ENCODE peak calls at places on chromosomes 3 and 15, in seven cellular contexts. C is A549, I is AG10803, L is bronchial epithelial cell, B is heart left ventricle, S is thoracic aorta, X is GM13976. T is an unnamed sample.

GRCh38 chr15:59174846-59175831 is 31.5 kb upstream of the LDHAL6B start:
- DNase-seq in C (peak), I (peak), L (peak), B (no peak), S (no peak), X (peak), T (no peak)

GRCh38 chr3:58388550-58389061 is 45.0 kb downstream of the PDHB start:
- DNase-seq in C (no peak), I (peak), L (no peak), B (no peak), S (no peak), X (no peak), T (no peak)

GRCh38 chr3:183485585-183485984 is 57.2 kb upstream of the MCF2L2 start:
- DNase-seq in C (no peak), I (no peak), L (no peak), B (no peak), S (no peak), X (no peak), T (no peak)

GRCh38 chr3:151877269-151877668 is 3.8 kb downstream of the SUCNR1 start:
- DNase-seq in C (no peak), I (no peak), L (no peak), B (no peak), S (no peak), X (no peak), T (no peak)

GRCh38 chr3:81758275-81758674 is 3.2 kb downstream of the GBE1 start:
- DNase-seq in C (no peak), I (peak), L (peak), B (no peak), S (peak), X (no peak), T (no peak)

GRCh38 chr3:15279671-15280402 is 52.5 kb downstream of the SH3BP5 start:
- DNase-seq in C (no peak), I (peak), L (peak), B (no peak), S (no peak), X (no peak), T (no peak)

GRCh38 chr15:37824717-37825382 is 109.6 kb upstream of the TMCO5A start:
- DNase-seq in C (peak), I (peak), L (peak), B (no peak), S (no peak), X (no peak), T (no peak)

GRCh38 chr3:101852315-101852714 is 3.0 kb downstream of the NFKBIZ start:
- DNase-seq in C (no peak), I (no peak), L (no peak), B (no peak), S (no peak), X (no peak), T (no peak)

GRCh38 chr3:55690746-55691540 is 203.8 kb upstream of the WNT5A start:
- DNase-seq in C (no peak), I (no peak), L (no peak), B (no peak), S (no peak), X (peak), T (no peak)

DNA sequence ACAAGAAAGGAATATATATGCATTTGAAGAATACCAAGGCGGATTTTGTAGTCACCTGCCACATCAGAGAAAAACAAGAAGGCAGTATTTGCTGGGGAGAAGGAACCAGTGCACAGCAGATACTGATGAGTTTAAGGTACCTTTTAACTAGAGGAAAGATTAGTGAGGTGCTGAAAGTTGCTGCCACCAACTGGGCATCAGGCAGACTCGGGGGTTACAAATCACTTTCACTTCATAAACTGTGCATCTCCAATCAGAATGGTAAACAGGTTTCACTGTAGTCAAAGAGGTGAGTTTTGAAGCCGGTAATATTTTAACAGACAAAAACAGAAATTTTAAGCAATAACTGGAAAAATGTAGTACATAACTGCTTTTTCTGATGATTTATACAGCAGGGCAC is 4.1 kb downstream of the FBN1 start:
- DNase-seq in C (no peak), I (no peak), L (peak), B (no peak), S (no peak), X (peak), T (no peak)
- TF ChIP-seq CTCF in C (no peak), I (peak), L (peak), B (peak), S (no peak), X (peak), T (no peak)

GRCh38 chr3:172752651-172753050 is 2.1 kb downstream of the ECT2 start:
- DNase-seq in C (no peak), I (no peak), L (no peak), B (no peak), S (no peak), X (no peak), T (no peak)
- TF ChIP-seq CTCF in C (no peak), I (no peak), L (no peak), B (no peak), S (no peak), X (no peak), T (no peak)

GRCh38 chr3:25289663-25290062 is 138.4 kb upstream of the RARB start:
- DNase-seq in C (no peak), I (no peak), L (no peak), B (no peak), S (no peak), X (no peak), T (no peak)
- TF ChIP-seq CTCF in C (no peak), I (no peak), L (no peak), B (no peak), S (no peak), X (no peak), T (no peak)

DNA sequence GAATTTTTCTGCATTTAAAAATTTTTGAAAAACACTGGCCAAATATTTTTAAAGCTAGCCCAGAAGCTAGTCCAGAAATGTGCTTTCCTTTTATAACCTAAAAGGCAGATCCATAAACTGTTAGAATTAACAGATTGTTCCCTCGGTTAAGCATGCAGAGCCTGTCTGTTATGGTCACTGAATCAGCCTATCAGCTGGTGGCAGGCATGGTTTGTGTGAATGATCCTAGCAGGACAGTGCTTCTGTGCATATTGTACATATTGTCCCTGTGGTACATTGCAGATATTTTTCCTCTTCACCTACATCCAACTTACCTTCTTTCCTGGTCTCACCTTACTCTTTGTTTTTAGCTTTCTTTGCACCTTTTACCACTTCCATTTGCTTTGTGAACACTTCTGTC is 53.3 kb downstream of the RARB start:
- DNase-seq in C (no peak), I (no peak), L (no peak), B (no peak), S (no peak), X (no peak), T (no peak)
- TF ChIP-seq CTCF in C (no peak), I (no peak), L (no peak), B (no peak), S (no peak), X (no peak), T (no peak)

GRCh38 chr3:131192701-131193100 is 166.0 kb downstream of the NEK11 start:
- DNase-seq in C (no peak), I (no peak), L (no peak), B (no peak), S (no peak), X (no peak), T (no peak)

GRCh38 chr3:131194816-131195215 is 168.1 kb downstream of the NEK11 start:
- DNase-seq in C (no peak), I (no peak), L (no peak), B (no peak), S (no peak), X (no peak), T (no peak)

GRCh38 chr3:131193671-131194291 is 167.1 kb downstream of the NEK11 start:
- DNase-seq in C (peak), I (peak), L (no peak), B (no peak), S (no peak), X (no peak), T (no peak)
- TF ChIP-seq CTCF in C (no peak), I (peak), L (no peak), B (no peak), S (no peak), X (no peak), T (no peak)

GRCh38 chr3:132038198-132038825 is 3.5 kb upstream of the CPNE4 start:
- DNase-seq in C (peak), I (peak), L (peak), B (no peak), S (no peak), X (peak), T (no peak)
- TF ChIP-seq CTCF in C (peak), I (peak), L (peak), B (peak), S (peak), X (peak), T (no peak)

GRCh38 chr3:45078910-45079522 is 52.9 kb downstream of the CLEC3B start:
- DNase-seq in C (no peak), I (peak), L (peak), B (no peak), S (no peak), X (no peak), T (no peak)
- TF ChIP-seq CTCF in C (no peak), I (peak), L (peak), B (no peak), S (no peak), X (no peak), T (no peak)

GRCh38 chr3:143428351-143428750 is 308.8 kb downstream of the CHST2 start:
- DNase-seq in C (no peak), I (no peak), L (no peak), B (no peak), S (no peak), X (no peak), T (no peak)

GRCh38 chr3:143436231-143436930 is 316.8 kb downstream of the CHST2 start:
- DNase-seq in C (no peak), I (peak), L (no peak), B (no peak), S (no peak), X (no peak), T (no peak)

GRCh38 chr3:143430582-143430981 is 311.0 kb downstream of the CHST2 start:
- DNase-seq in C (no peak), I (no peak), L (no peak), B (no peak), S (no peak), X (no peak), T (no peak)

GRCh38 chr3:143429628-143430514 is 310.3 kb downstream of the CHST2 start:
- DNase-seq in C (no peak), I (no peak), L (peak), B (peak), S (no peak), X (no peak), T (no peak)

DNA sequence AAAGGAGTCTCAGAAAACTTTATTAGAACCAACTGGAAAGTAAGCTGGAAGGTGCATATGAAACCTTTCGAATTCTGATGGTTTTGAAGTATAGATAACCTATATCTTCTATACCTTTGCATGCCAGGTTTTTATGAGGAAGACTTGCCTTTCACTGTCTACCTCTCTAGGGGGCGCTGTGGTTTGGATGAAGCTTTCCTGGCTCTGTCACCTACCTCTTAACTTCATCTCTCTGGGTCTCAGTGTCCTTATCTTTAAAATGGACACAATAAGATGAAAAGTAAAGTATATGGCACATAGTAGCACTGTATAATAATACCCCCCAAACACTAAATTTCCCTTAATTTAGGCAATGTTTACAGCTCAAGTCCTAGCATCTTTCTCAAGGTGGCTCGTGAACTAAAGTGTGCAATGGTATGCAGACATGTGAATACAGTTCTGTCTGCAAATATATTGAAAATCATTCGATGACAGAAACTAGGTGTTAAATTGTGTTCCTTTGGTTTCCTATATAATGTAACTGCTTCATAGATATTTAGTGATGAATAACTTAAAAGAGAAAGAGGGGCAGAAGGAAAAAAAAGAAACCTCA is 314.3 kb downstream of the CHST2 start:
- DNase-seq in C (no peak), I (no peak), L (no peak), B (no peak), S (no peak), X (peak), T (no peak)
- TF ChIP-seq CTCF in C (peak), I (peak), L (peak), B (peak), S (no peak), X (peak), T (peak)

DNA sequence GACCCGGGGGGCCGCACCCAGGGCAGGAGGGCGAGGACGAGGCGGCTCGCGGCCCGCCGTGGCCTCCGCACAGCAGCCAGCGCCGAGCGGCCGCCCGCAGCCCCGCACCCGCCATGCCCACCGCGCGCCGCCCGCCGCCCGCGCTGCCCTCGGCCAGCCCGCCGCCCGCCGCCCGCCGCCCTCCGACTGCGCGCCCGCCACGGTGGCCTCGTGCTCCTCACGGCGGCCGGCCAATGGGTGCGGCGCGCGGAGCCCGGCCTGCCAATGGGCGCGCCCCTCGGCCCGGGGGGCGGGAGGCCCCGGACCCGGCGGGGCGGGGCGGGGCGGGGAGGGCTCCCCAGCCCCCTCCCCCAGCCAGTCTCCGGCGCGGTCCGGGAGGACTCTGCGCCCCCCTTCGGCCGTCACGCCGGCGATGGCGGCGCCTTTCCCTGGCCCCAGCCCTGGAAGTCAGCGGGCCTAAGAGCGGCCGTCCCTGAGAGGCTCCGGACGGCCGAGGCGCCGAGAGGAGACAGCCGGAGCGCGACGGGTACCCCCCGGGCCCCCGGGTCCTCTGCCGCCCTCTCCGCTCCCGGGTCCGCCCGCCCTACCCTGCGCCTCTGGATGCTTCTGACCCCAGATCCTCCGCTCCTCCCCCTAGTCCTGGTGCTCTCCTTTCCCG is at the start of gene NT5DC2:
- DNase-seq in C (peak), I (peak), L (no peak), B (peak), S (no peak), X (peak), T (peak)
- TF ChIP-seq CTCF in C (peak), I (no peak), L (no peak), B (peak), S (peak), X (peak), T (no peak)